ENCODE peak calls at places on chromosome 5, in seven cellular contexts. One of them, this sample, is unnamed. For H3K36me3, the result is how much of the 10 kb centered on the place peaks cover.

GRCh38 chr5:95261369-95262175 is 23.3 kb downstream of the MCTP1 start:
- DNase-seq in IMR-90: peak
- DNase-seq in RWPE2: no peak
- DNase-seq in left ventricle myocardium inferior: no peak
- DNase-seq in heart right ventricle: no peak
- DNase-seq in Peyer's patch: no peak
- DNase-seq in tibial artery: no peak
- DNase-seq in this sample: no peak

GRCh38 chr5:134736173-134736812 is 2.1 kb upstream of the CAMLG start:
- DNase-seq in left ventricle myocardium inferior: no peak
- DNase-seq in IMR-90: no peak
- DNase-seq in tibial artery: no peak
- DNase-seq in Peyer's patch: no peak
- DNase-seq in heart right ventricle: no peak
- DNase-seq in RWPE2: no peak
- DNase-seq in this sample: no peak

GRCh38 chr5:88665750-88666215 is 217.2 kb downstream of the MEF2C start:
- DNase-seq in RWPE2: no peak
- DNase-seq in IMR-90: no peak
- DNase-seq in Peyer's patch: no peak
- DNase-seq in heart right ventricle: no peak
- DNase-seq in tibial artery: no peak
- DNase-seq in left ventricle myocardium inferior: no peak
- DNase-seq in this sample: no peak

GRCh38 chr5:72515211-72515610 is 8.0 kb upstream of the ZNF366 start:
- DNase-seq in IMR-90: no peak
- DNase-seq in heart right ventricle: no peak
- DNase-seq in tibial artery: no peak
- DNase-seq in RWPE2: no peak
- DNase-seq in Peyer's patch: no peak
- DNase-seq in left ventricle myocardium inferior: no peak
- DNase-seq in this sample: no peak

GRCh38 chr5:62312036-62312435 is 6.0 kb downstream of the KIF2A start:
- DNase-seq in IMR-90: no peak
- DNase-seq in Peyer's patch: no peak
- DNase-seq in tibial artery: no peak
- DNase-seq in RWPE2: no peak
- DNase-seq in left ventricle myocardium inferior: no peak
- DNase-seq in heart right ventricle: no peak
- DNase-seq in this sample: no peak

GRCh38 chr5:154652746-154653417 is 102.3 kb upstream of the LARP1 start:
- DNase-seq in left ventricle myocardium inferior: no peak
- DNase-seq in Peyer's patch: peak
- DNase-seq in heart right ventricle: no peak
- DNase-seq in RWPE2: no peak
- DNase-seq in tibial artery: no peak
- DNase-seq in IMR-90: no peak
- DNase-seq in this sample: no peak

GRCh38 chr5:149799965-149800516 is 69.9 kb downstream of the PPARGC1B start:
- DNase-seq in tibial artery: no peak
- DNase-seq in Peyer's patch: no peak
- DNase-seq in IMR-90: no peak
- DNase-seq in RWPE2: no peak
- DNase-seq in heart right ventricle: no peak
- DNase-seq in left ventricle myocardium inferior: no peak
- DNase-seq in this sample: no peak

GRCh38 chr5:168468836-168469235 is 17.4 kb upstream of the RARS1 start:
- DNase-seq in RWPE2: no peak
- DNase-seq in left ventricle myocardium inferior: no peak
- DNase-seq in tibial artery: no peak
- DNase-seq in Peyer's patch: no peak
- DNase-seq in heart right ventricle: no peak
- DNase-seq in IMR-90: peak
- DNase-seq in this sample: no peak

GRCh38 chr5:164175083-164175482 is 669.7 kb downstream of the MAT2B start:
- DNase-seq in left ventricle myocardium inferior: no peak
- DNase-seq in heart right ventricle: no peak
- DNase-seq in tibial artery: no peak
- DNase-seq in Peyer's patch: no peak
- DNase-seq in IMR-90: peak
- DNase-seq in RWPE2: no peak
- DNase-seq in this sample: no peak

GRCh38 chr5:137633896-137634295 is 102.0 kb downstream of the KLHL3 start:
- DNase-seq in RWPE2: no peak
- DNase-seq in tibial artery: no peak
- DNase-seq in left ventricle myocardium inferior: no peak
- DNase-seq in Peyer's patch: no peak
- DNase-seq in heart right ventricle: no peak
- DNase-seq in IMR-90: no peak
- DNase-seq in this sample: no peak

GRCh38 chr5:113022661-113023060 is 46.1 kb downstream of the DCP2 start:
- DNase-seq in heart right ventricle: no peak
- DNase-seq in Peyer's patch: no peak
- DNase-seq in RWPE2: no peak
- DNase-seq in IMR-90: peak
- DNase-seq in left ventricle myocardium inferior: no peak
- DNase-seq in tibial artery: no peak
- DNase-seq in this sample: no peak

GRCh38 chr5:83718195-83718825 is 2.3 kb downstream of the HAPLN1 start:
- DNase-seq in Peyer's patch: peak
- DNase-seq in RWPE2: no peak
- DNase-seq in left ventricle myocardium inferior: no peak
- DNase-seq in tibial artery: no peak
- DNase-seq in heart right ventricle: no peak
- DNase-seq in IMR-90: peak
- DNase-seq in this sample: no peak

GRCh38 chr5:14914193-14914592 is 42.6 kb upstream of the ANKH start:
- DNase-seq in Peyer's patch: no peak
- DNase-seq in left ventricle myocardium inferior: no peak
- DNase-seq in tibial artery: no peak
- DNase-seq in IMR-90: no peak
- DNase-seq in heart right ventricle: no peak
- DNase-seq in RWPE2: no peak
- DNase-seq in this sample: no peak

GRCh38 chr5:159441441-159441840 is 111.2 kb upstream of the IL12B start:
- DNase-seq in RWPE2: no peak
- DNase-seq in Peyer's patch: no peak
- DNase-seq in tibial artery: no peak
- DNase-seq in IMR-90: no peak
- DNase-seq in heart right ventricle: peak
- DNase-seq in left ventricle myocardium inferior: peak
- DNase-seq in this sample: no peak

GRCh38 chr5:73747696-73748380 is 121.8 kb downstream of the ARHGEF28 start:
- DNase-seq in Peyer's patch: no peak
- DNase-seq in heart right ventricle: no peak
- DNase-seq in left ventricle myocardium inferior: no peak
- DNase-seq in RWPE2: no peak
- DNase-seq in tibial artery: no peak
- DNase-seq in IMR-90: no peak
- DNase-seq in this sample: no peak

GRCh38 chr5:15545082-15545481 is 45.1 kb downstream of the FBXL7 start:
- DNase-seq in heart right ventricle: no peak
- DNase-seq in RWPE2: no peak
- DNase-seq in tibial artery: no peak
- DNase-seq in Peyer's patch: no peak
- DNase-seq in IMR-90: no peak
- DNase-seq in left ventricle myocardium inferior: no peak
- DNase-seq in this sample: no peak

GRCh38 chr5:73205309-73205708 is 32.3 kb downstream of the TMEM174 start:
- DNase-seq in RWPE2: no peak
- DNase-seq in heart right ventricle: no peak
- DNase-seq in tibial artery: no peak
- DNase-seq in Peyer's patch: no peak
- DNase-seq in IMR-90: no peak
- DNase-seq in left ventricle myocardium inferior: no peak
- DNase-seq in this sample: no peak

GRCh38 chr5:177389368-177390169 is 5.3 kb downstream of the SLC34A1 start:
- DNase-seq in Peyer's patch: peak
- DNase-seq in left ventricle myocardium inferior: no peak
- DNase-seq in RWPE2: peak
- DNase-seq in IMR-90: peak
- DNase-seq in heart right ventricle: no peak
- DNase-seq in tibial artery: no peak
- DNase-seq in this sample: no peak

GRCh38 chr5:93831449-93831848 is 90.0 kb upstream of the POU5F2 start:
- DNase-seq in Peyer's patch: no peak
- DNase-seq in IMR-90: peak
- DNase-seq in RWPE2: no peak
- DNase-seq in tibial artery: no peak
- DNase-seq in left ventricle myocardium inferior: no peak
- DNase-seq in heart right ventricle: no peak
- DNase-seq in this sample: no peak

GRCh38 chr5:166695311-166695710 is 1596.1 kb upstream of the WWC1 start:
- DNase-seq in tibial artery: no peak
- DNase-seq in RWPE2: no peak
- DNase-seq in IMR-90: no peak
- DNase-seq in Peyer's patch: no peak
- DNase-seq in left ventricle myocardium inferior: no peak
- DNase-seq in heart right ventricle: no peak
- DNase-seq in this sample: no peak

GRCh38 chr5:36666986-36667385 is 60.6 kb downstream of the SLC1A3 start:
- DNase-seq in RWPE2: no peak
- DNase-seq in Peyer's patch: no peak
- DNase-seq in IMR-90: no peak
- DNase-seq in heart right ventricle: no peak
- DNase-seq in tibial artery: no peak
- DNase-seq in left ventricle myocardium inferior: no peak
- DNase-seq in this sample: no peak

GRCh38 chr5:174159327-174160247 is 114.1 kb downstream of the NSG2 start:
- DNase-seq in tibial artery: no peak
- DNase-seq in heart right ventricle: no peak
- DNase-seq in RWPE2: peak
- DNase-seq in IMR-90: no peak
- DNase-seq in Peyer's patch: no peak
- DNase-seq in left ventricle myocardium inferior: no peak
- DNase-seq in this sample: no peak

GRCh38 chr5:73693573-73694061 is 67.6 kb downstream of the ARHGEF28 start:
- DNase-seq in IMR-90: peak
- DNase-seq in heart right ventricle: no peak
- DNase-seq in left ventricle myocardium inferior: no peak
- DNase-seq in tibial artery: no peak
- DNase-seq in RWPE2: no peak
- DNase-seq in Peyer's patch: no peak
- DNase-seq in this sample: no peak

GRCh38 chr5:41266377-41266776 is 53.0 kb upstream of the C6 start:
- DNase-seq in tibial artery: no peak
- DNase-seq in RWPE2: no peak
- DNase-seq in left ventricle myocardium inferior: no peak
- DNase-seq in heart right ventricle: no peak
- DNase-seq in Peyer's patch: no peak
- DNase-seq in IMR-90: no peak
- DNase-seq in this sample: no peak

GRCh38 chr5:143812085-143812705 is at the start of gene HMHB1:
- DNase-seq in RWPE2: no peak
- DNase-seq in left ventricle myocardium inferior: no peak
- DNase-seq in heart right ventricle: peak
- DNase-seq in tibial artery: no peak
- DNase-seq in IMR-90: no peak
- DNase-seq in Peyer's patch: no peak
- DNase-seq in this sample: no peak

GRCh38 chr5:93421987-93422391 is 159.0 kb downstream of the NR2F1-AS1 start:
- DNase-seq in Peyer's patch: no peak
- DNase-seq in RWPE2: no peak
- DNase-seq in left ventricle myocardium inferior: no peak
- DNase-seq in heart right ventricle: no peak
- DNase-seq in tibial artery: no peak
- DNase-seq in IMR-90: no peak
- DNase-seq in this sample: no peak

GRCh38 chr5:59348189-59348588 is 545.3 kb downstream of the PDE4D start:
- DNase-seq in RWPE2: no peak
- DNase-seq in Peyer's patch: no peak
- DNase-seq in left ventricle myocardium inferior: no peak
- DNase-seq in heart right ventricle: no peak
- DNase-seq in tibial artery: no peak
- DNase-seq in IMR-90: no peak
- DNase-seq in this sample: no peak
- TF ChIP-seq CTCF in RWPE2: peak
- TF ChIP-seq CTCF in Peyer's patch: peak
- TF ChIP-seq CTCF in left ventricle myocardium inferior: no peak
- TF ChIP-seq CTCF in heart right ventricle: no peak
- TF ChIP-seq CTCF in tibial artery: no peak
- TF ChIP-seq CTCF in IMR-90: no peak
- TF ChIP-seq CTCF in this sample: no peak

GRCh38 chr5:132271251-132272246 is 14.1 kb downstream of the PDLIM4 start:
- DNase-seq in IMR-90: no peak
- DNase-seq in tibial artery: no peak
- DNase-seq in left ventricle myocardium inferior: no peak
- DNase-seq in heart right ventricle: peak
- DNase-seq in RWPE2: no peak
- DNase-seq in Peyer's patch: peak
- DNase-seq in this sample: no peak

GRCh38 chr5:132270345-132270685 is 12.8 kb downstream of the PDLIM4 start:
- DNase-seq in IMR-90: no peak
- DNase-seq in heart right ventricle: no peak
- DNase-seq in RWPE2: peak
- DNase-seq in left ventricle myocardium inferior: no peak
- DNase-seq in Peyer's patch: peak
- DNase-seq in tibial artery: no peak
- DNase-seq in this sample: no peak

GRCh38 chr5:132270706-132271105 is 13.2 kb downstream of the PDLIM4 start:
- DNase-seq in heart right ventricle: no peak
- DNase-seq in Peyer's patch: peak
- DNase-seq in tibial artery: no peak
- DNase-seq in left ventricle myocardium inferior: no peak
- DNase-seq in RWPE2: peak
- DNase-seq in IMR-90: no peak
- DNase-seq in this sample: no peak

GRCh38 chr5:132268698-132269551 is 11.4 kb downstream of the PDLIM4 start:
- DNase-seq in Peyer's patch: peak
- DNase-seq in RWPE2: no peak
- DNase-seq in tibial artery: no peak
- DNase-seq in left ventricle myocardium inferior: no peak
- DNase-seq in heart right ventricle: no peak
- DNase-seq in IMR-90: peak
- DNase-seq in this sample: no peak

GRCh38 chr5:132269635-132270344 is 12.3 kb downstream of the PDLIM4 start:
- DNase-seq in Peyer's patch: peak
- DNase-seq in tibial artery: no peak
- DNase-seq in RWPE2: peak
- DNase-seq in left ventricle myocardium inferior: no peak
- DNase-seq in heart right ventricle: no peak
- DNase-seq in IMR-90: no peak
- DNase-seq in this sample: no peak
- H3K36me3 ChIP-seq in Peyer's patch: under half
- H3K36me3 ChIP-seq in tibial artery: half or more
- H3K36me3 ChIP-seq in RWPE2: under half
- H3K36me3 ChIP-seq in left ventricle myocardium inferior: under half
- H3K36me3 ChIP-seq in heart right ventricle: under half
- H3K36me3 ChIP-seq in IMR-90: half or more
- H3K36me3 ChIP-seq in this sample: under half

GRCh38 chr5:126521130-126521529 is 73.9 kb downstream of the ALDH7A1 start:
- DNase-seq in IMR-90: no peak
- DNase-seq in Peyer's patch: no peak
- DNase-seq in left ventricle myocardium inferior: no peak
- DNase-seq in RWPE2: no peak
- DNase-seq in tibial artery: no peak
- DNase-seq in heart right ventricle: no peak
- DNase-seq in this sample: no peak
- H3K27ac ChIP-seq in IMR-90: no peak
- H3K27ac ChIP-seq in Peyer's patch: no peak
- H3K27ac ChIP-seq in left ventricle myocardium inferior: peak
- H3K27ac ChIP-seq in RWPE2: no peak
- H3K27ac ChIP-seq in tibial artery: no peak
- H3K27ac ChIP-seq in heart right ventricle: no peak
- H3K27ac ChIP-seq in this sample: peak

GRCh38 chr5:181217111-181217804 is 5.8 kb upstream of the TRIM41 start:
- DNase-seq in tibial artery: peak
- DNase-seq in IMR-90: peak
- DNase-seq in heart right ventricle: peak
- DNase-seq in Peyer's patch: peak
- DNase-seq in left ventricle myocardium inferior: peak
- DNase-seq in RWPE2: peak
- DNase-seq in this sample: no peak
- TF ChIP-seq CTCF in tibial artery: peak
- TF ChIP-seq CTCF in IMR-90: no peak
- TF ChIP-seq CTCF in heart right ventricle: no peak
- TF ChIP-seq CTCF in Peyer's patch: peak
- TF ChIP-seq CTCF in left ventricle myocardium inferior: no peak
- TF ChIP-seq CTCF in RWPE2: peak
- TF ChIP-seq CTCF in this sample: no peak

This sample was measured in left lung.